ENCODE peak calls at places on chromosome 18, in nine cellular contexts. P, U, C, N, Q, L, F, E and B are unnamed samples. For H3K36me3, the result is how much of the 10 kb centered on the place peaks cover.

GRCh38 chr18:8673276-8674209 is 31.8 kb upstream of the MTCL1 start:
- DNase-seq in P (no peak), Q (no peak), F (no peak), E (no peak), C (no peak), N (no peak), L (peak), U (no peak), B (no peak)

GRCh38 chr18:80253871-80254492 is 6.7 kb upstream of the PARD6G start:
- DNase-seq in Q (no peak), N (no peak), U (no peak), C (peak), F (no peak), L (no peak), P (no peak), E (peak), B (no peak)

GRCh38 chr18:49763590-49763989 is 49.7 kb downstream of the ACAA2 start:
- DNase-seq in U (no peak), Q (no peak), P (no peak), E (no peak), L (no peak), N (no peak), C (no peak), F (no peak), B (no peak)

GRCh38 chr18:13318644-13319501 is 100.3 kb downstream of the LDLRAD4 start:
- DNase-seq in E (no peak), L (no peak), Q (no peak), C (no peak), N (no peak), P (no peak), U (no peak), F (no peak), B (no peak)

GRCh38 chr18:13446024-13446423 is 227.5 kb downstream of the LDLRAD4 start:
- DNase-seq in N (no peak), U (peak), F (no peak), E (no peak), P (no peak), Q (no peak), L (no peak), C (no peak), B (no peak)

GRCh38 chr18:25126751-25127150 is 225.2 kb downstream of the ZNF521 start:
- DNase-seq in E (no peak), P (no peak), Q (no peak), L (peak), N (no peak), U (no peak), F (no peak), C (no peak), B (no peak)

GRCh38 chr18:45951021-45951714 is 16.0 kb downstream of the EPG5 start:
- DNase-seq in E (no peak), L (peak), F (no peak), N (no peak), Q (no peak), U (peak), P (no peak), C (peak), B (no peak)

GRCh38 chr18:8812631-8813030 is 107.3 kb downstream of the MTCL1 start:
- DNase-seq in L (peak), E (no peak), F (no peak), P (no peak), N (no peak), C (no peak), Q (no peak), U (no peak), B (no peak)

GRCh38 chr18:57060814-57061213 is 86.1 kb upstream of the BOD1L2 start:
- DNase-seq in N (no peak), E (no peak), Q (no peak), U (no peak), C (no peak), L (no peak), F (no peak), P (no peak), B (no peak)

GRCh38 chr18:78975282-78975681 is 4.3 kb upstream of the SALL3 start:
- DNase-seq in L (no peak), P (no peak), F (peak), Q (no peak), U (no peak), E (no peak), C (no peak), N (no peak), B (no peak)

GRCh38 chr18:261398-262073 is 6.3 kb downstream of the THOC1 start:
- DNase-seq in N (no peak), Q (no peak), E (no peak), U (no peak), L (peak), P (no peak), C (no peak), F (no peak), B (no peak)

GRCh38 chr18:73563345-73563744 is 584.3 kb downstream of the FBXO15 start:
- DNase-seq in P (no peak), F (no peak), Q (no peak), L (peak), U (no peak), N (no peak), E (no peak), C (peak), B (no peak)

GRCh38 chr18:79385749-79386341 is 9.9 kb upstream of the NFATC1 start:
- DNase-seq in E (no peak), Q (no peak), P (no peak), U (no peak), C (no peak), L (no peak), F (no peak), N (no peak), B (no peak)

GRCh38 chr18:297936-298335 is 30.1 kb upstream of the THOC1 start:
- DNase-seq in C (no peak), F (no peak), Q (no peak), L (no peak), U (no peak), P (no peak), N (no peak), E (no peak), B (no peak)

GRCh38 chr18:51193621-51194287 is 3.7 kb downstream of the MEX3C start:
- DNase-seq in E (no peak), L (peak), U (no peak), F (no peak), N (no peak), C (no peak), Q (no peak), P (no peak), B (no peak)

GRCh38 chr18:38297910-38298309 is 732.3 kb upstream of the CELF4 start:
- DNase-seq in F (no peak), P (no peak), U (no peak), C (no peak), L (no peak), N (no peak), Q (no peak), E (no peak), B (no peak)
- H3K36me3 ChIP-seq in F (under half), P (under half), U (under half), C (under half), L (under half), N (under half), Q (under half), E (under half), B (under half)

GRCh38 chr18:74631242-74632087 is 33.8 kb downstream of the ZNF407 start:
- DNase-seq in F (no peak), P (peak), L (peak), C (no peak), E (no peak), U (no peak), N (no peak), Q (no peak), B (no peak)

GRCh38 chr18:74635202-74635969 is 37.7 kb downstream of the ZNF407 start:
- DNase-seq in P (no peak), L (no peak), U (no peak), E (no peak), Q (no peak), C (no peak), N (no peak), F (no peak), B (no peak)

GRCh38 chr18:74632856-74633255 is 35.2 kb downstream of the ZNF407 start:
- DNase-seq in F (no peak), N (no peak), L (no peak), E (no peak), U (no peak), P (no peak), Q (no peak), C (no peak), B (no peak)

GRCh38 chr18:74632088-74632679 is 34.5 kb downstream of the ZNF407 start:
- DNase-seq in N (no peak), F (no peak), E (no peak), P (no peak), U (no peak), L (no peak), Q (no peak), C (no peak), B (no peak)

DNA sequence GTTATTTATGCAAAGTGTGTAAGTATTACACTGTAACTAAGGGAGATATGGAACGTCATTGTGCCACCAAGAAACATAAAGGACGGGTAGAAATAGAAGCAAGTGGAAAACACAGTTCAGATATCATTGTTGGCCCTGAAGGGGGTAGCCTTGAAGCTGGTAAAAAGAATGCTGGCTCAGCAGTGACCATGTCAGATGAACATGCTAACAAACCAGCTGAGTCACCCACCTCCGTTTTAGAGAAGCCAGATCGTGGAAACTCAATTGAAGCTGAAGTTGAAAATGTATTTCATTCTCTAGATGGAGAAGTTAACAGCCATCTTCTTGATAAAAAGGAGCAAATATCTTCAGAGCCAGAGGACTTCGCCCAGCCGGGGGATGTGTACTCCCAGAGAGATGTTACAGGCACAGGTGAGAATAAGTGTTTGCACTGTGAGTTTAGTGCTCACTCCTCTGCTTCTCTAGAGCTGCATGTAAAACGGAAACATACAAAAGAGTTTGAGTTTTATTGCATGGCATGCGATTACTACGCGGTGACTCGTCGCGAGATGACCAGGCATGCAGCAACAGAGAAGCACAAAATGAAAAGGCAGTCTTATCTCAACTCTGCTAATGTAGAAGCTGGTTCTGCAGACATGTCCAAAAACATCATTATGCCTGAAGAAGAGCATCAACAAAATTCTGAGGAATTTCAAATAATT is 36.1 kb downstream of the ZNF407 start:
- DNase-seq in Q (no peak), C (no peak), N (no peak), F (no peak), U (no peak), E (no peak), L (peak), P (no peak), B (no peak)
- H3K27ac ChIP-seq in Q (no peak), C (no peak), N (no peak), F (no peak), U (no peak), E (no peak), L (no peak), P (no peak), B (no peak)

GRCh38 chr18:23141022-23141999 is 6.0 kb downstream of the CABLES1 start:
- DNase-seq in N (peak), L (no peak), F (no peak), U (no peak), E (no peak), C (no peak), P (no peak), Q (no peak), B (peak)
- H3K4me3 ChIP-seq in N (no peak), L (no peak), F (no peak), U (no peak), E (no peak), C (no peak), P (no peak), Q (no peak), B (no peak)

GRCh38 chr18:2920546-2921343 is 73.9 kb downstream of the EMILIN2 start:
- DNase-seq in U (no peak), F (no peak), N (peak), E (no peak), Q (no peak), P (no peak), L (no peak), C (no peak), B (no peak)

GRCh38 chr18:2921778-2922177 is 75.0 kb downstream of the EMILIN2 start:
- DNase-seq in E (no peak), F (no peak), L (no peak), U (no peak), Q (no peak), C (no peak), P (no peak), N (peak), B (no peak)

GRCh38 chr18:2926528-2926927 is 79.7 kb downstream of the EMILIN2 start:
- DNase-seq in E (no peak), N (no peak), L (no peak), Q (no peak), F (no peak), U (no peak), P (no peak), C (no peak), B (no peak)

GRCh38 chr18:2924920-2925319 is 78.1 kb downstream of the EMILIN2 start:
- DNase-seq in N (peak), E (no peak), F (no peak), L (no peak), Q (no peak), C (no peak), P (no peak), U (no peak), B (no peak)

GRCh38 chr18:2923464-2923863 is 76.7 kb downstream of the EMILIN2 start:
- DNase-seq in N (no peak), U (no peak), F (no peak), P (no peak), L (peak), Q (no peak), C (no peak), E (no peak), B (no peak)
- H3K36me3 ChIP-seq in N (under half), U (half or more), F (under half), P (half or more), L (half or more), Q (under half), C (half or more), E (under half), B (half or more)

GRCh38 chr18:32893915-32894314 is 121.1 kb upstream of the KLHL14 start:
- DNase-seq in F (no peak), L (no peak), Q (no peak), C (peak), E (peak), N (no peak), P (no peak), U (no peak), B (no peak)

GRCh38 chr18:32888311-32888710 is 115.5 kb upstream of the KLHL14 start:
- DNase-seq in C (no peak), Q (no peak), U (no peak), F (no peak), N (no peak), P (no peak), E (no peak), L (no peak), B (no peak)

GRCh38 chr18:32891130-32891529 is 118.3 kb upstream of the KLHL14 start:
- DNase-seq in C (no peak), L (no peak), P (no peak), Q (no peak), E (no peak), U (no peak), N (no peak), F (no peak), B (no peak)

GRCh38 chr18:32889620-32890593 is 117.1 kb upstream of the KLHL14 start:
- DNase-seq in E (no peak), P (no peak), Q (no peak), U (no peak), F (peak), N (no peak), L (no peak), C (no peak), B (no peak)

GRCh38 chr18:32891797-32892196 is 119.0 kb upstream of the KLHL14 start:
- DNase-seq in N (no peak), P (no peak), F (no peak), L (no peak), Q (no peak), C (no peak), E (no peak), U (no peak), B (no peak)
- H3K27ac ChIP-seq in N (no peak), P (no peak), F (no peak), L (no peak), Q (no peak), C (no peak), E (no peak), U (no peak), B (no peak)

GRCh38 chr18:23712445-23712844 is 23.2 kb downstream of the LAMA3 start:
- DNase-seq in P (peak), E (no peak), L (no peak), U (no peak), F (no peak), N (no peak), Q (no peak), C (no peak), B (no peak)
- H3K4me3 ChIP-seq in P (no peak), E (no peak), L (no peak), U (no peak), F (no peak), N (no peak), Q (no peak), C (no peak), B (no peak)